ENCODE peak calls at places on chromosomes 2 and 18, in eight cellular contexts. Z is suprapubic skin, T is H1, L is sigmoid colon, P is GM23338, O is Panc1, V is HCT116, R is transverse colon. U is an unnamed sample.

GRCh38 chr2:232482301-232483238 is 5.1 kb downstream of the ECEL1 start:
- DNase-seq in Z (no peak), T (no peak), L (peak), P (no peak), O (no peak), V (no peak), R (no peak), U (no peak)

GRCh38 chr2:156319811-156320490 is 12.6 kb downstream of the NR4A2 start:
- DNase-seq in Z (no peak), T (no peak), L (peak), P (peak), O (no peak), V (no peak), R (peak), U (no peak)

GRCh38 chr2:854460-854859 is 96.2 kb upstream of the SNTG2 start:
- DNase-seq in Z (no peak), T (no peak), L (no peak), P (peak), O (peak), V (peak), R (peak), U (peak)

GRCh38 chr2:173963323-173963816 is 1.8 kb downstream of the SP3 start:
- DNase-seq in Z (peak), T (no peak), L (peak), P (peak), O (no peak), V (no peak), R (peak), U (peak)

GRCh38 chr18:6058941-6059340 is 163.6 kb upstream of the TMEM200C start:
- DNase-seq in Z (no peak), T (no peak), L (no peak), P (peak), O (no peak), V (no peak), R (no peak), U (no peak)

GRCh38 chr18:74773171-74773624 is 175.5 kb downstream of the ZNF407 start:
- DNase-seq in Z (no peak), T (no peak), L (no peak), P (no peak), O (no peak), V (no peak), R (no peak), U (no peak)

GRCh38 chr2:37189452-37190153 is 1.1 kb upstream of the SULT6B1 start:
- DNase-seq in Z (no peak), T (peak), L (no peak), P (peak), O (peak), V (peak), R (no peak), U (no peak)

GRCh38 chr2:171407030-171407707 is 26.6 kb downstream of the METTL8 start:
- DNase-seq in Z (no peak), T (no peak), L (no peak), P (no peak), O (no peak), V (no peak), R (no peak), U (no peak)

GRCh38 chr2:124810132-124810531 is 785.0 kb downstream of the CNTNAP5 start:
- DNase-seq in Z (no peak), T (peak), L (no peak), P (peak), O (no peak), V (no peak), R (peak), U (no peak)

GRCh38 chr2:53787255-53787910 is 539 bp downstream of the ERLEC1 start:
- DNase-seq in Z (peak), T (no peak), L (no peak), P (peak), O (no peak), V (no peak), R (no peak), U (no peak)

GRCh38 chr2:46147626-46148368 is 149.4 kb upstream of the EPAS1 start:
- DNase-seq in Z (peak), T (no peak), L (peak), P (no peak), O (no peak), V (no peak), R (no peak), U (no peak)

GRCh38 chr18:23189768-23190661 is 54.7 kb downstream of the CABLES1 start:
- DNase-seq in Z (no peak), T (no peak), L (no peak), P (no peak), O (no peak), V (no peak), R (no peak), U (no peak)

GRCh38 chr2:145027073-145027459 is 507.1 kb upstream of the ZEB2 start:
- DNase-seq in Z (no peak), T (no peak), L (no peak), P (no peak), O (no peak), V (no peak), R (no peak), U (no peak)

GRCh38 chr2:9753665-9754531 is 89.4 kb upstream of the TAF1B start:
- DNase-seq in Z (no peak), T (no peak), L (no peak), P (no peak), O (no peak), V (no peak), R (peak), U (no peak)

GRCh38 chr2:66509326-66509811 is 74.4 kb downstream of the MEIS1 start:
- DNase-seq in Z (no peak), T (no peak), L (no peak), P (peak), O (no peak), V (no peak), R (no peak), U (no peak)

GRCh38 chr18:55092166-55092565 is 132.9 kb upstream of the CCDC68 start:
- DNase-seq in Z (no peak), T (no peak), L (no peak), P (no peak), O (no peak), V (no peak), R (no peak), U (no peak)

GRCh38 chr2:241802806-241803318 is 6.1 kb upstream of the NEU4 start:
- DNase-seq in Z (no peak), T (no peak), L (peak), P (no peak), O (no peak), V (no peak), R (no peak), U (peak)

GRCh38 chr2:128304715-128305554 is 13.7 kb downstream of the HS6ST1 start:
- DNase-seq in Z (no peak), T (no peak), L (peak), P (peak), O (no peak), V (peak), R (peak), U (no peak)

GRCh38 chr2:96867756-96868554 is 1.9 kb downstream of the SEMA4C start:
- DNase-seq in Z (no peak), T (no peak), L (peak), P (no peak), O (no peak), V (no peak), R (no peak), U (no peak)

GRCh38 chr18:76466410-76466991 is 28.5 kb downstream of the ZNF516 start:
- DNase-seq in Z (peak), T (no peak), L (peak), P (no peak), O (no peak), V (no peak), R (no peak), U (no peak)

GRCh38 chr2:31219131-31219969 is 2.0 kb upstream of the CAPN14 start:
- DNase-seq in Z (no peak), T (no peak), L (no peak), P (no peak), O (no peak), V (no peak), R (no peak), U (no peak)

GRCh38 chr2:70141754-70142589 is 48.8 kb downstream of the C2orf42 start:
- DNase-seq in Z (peak), T (no peak), L (no peak), P (peak), O (no peak), V (peak), R (no peak), U (no peak)
- TF ChIP-seq POLR2AphosphoS5 in Z (no peak), T (peak), L (no peak), P (peak), O (peak), V (peak), R (peak), U (peak)

GRCh38 chr18:31891566-31891965 is 51.4 kb downstream of the TRAPPC8 start:
- DNase-seq in Z (no peak), T (no peak), L (no peak), P (no peak), O (no peak), V (no peak), R (no peak), U (no peak)
- TF ChIP-seq POLR2AphosphoS5 in Z (no peak), T (no peak), L (no peak), P (no peak), O (no peak), V (no peak), R (no peak), U (no peak)

GRCh38 chr2:195513119-195513518 is 143.9 kb upstream of the SLC39A10 start:
- DNase-seq in Z (no peak), T (no peak), L (no peak), P (no peak), O (no peak), V (no peak), R (no peak), U (no peak)
- TF ChIP-seq POLR2AphosphoS5 in Z (no peak), T (no peak), L (no peak), P (no peak), O (no peak), V (no peak), R (no peak), U (no peak)

GRCh38 chr2:188293601-188294482 is 2.2 kb downstream of the GULP1 start:
- DNase-seq in Z (peak), T (no peak), L (peak), P (no peak), O (peak), V (peak), R (peak), U (no peak)
- TF ChIP-seq POLR2AphosphoS5 in Z (no peak), T (no peak), L (no peak), P (no peak), O (peak), V (peak), R (no peak), U (no peak)

GRCh38 chr2:27039871-27040270 is 7.1 kb downstream of the TMEM214 start:
- DNase-seq in Z (no peak), T (no peak), L (no peak), P (no peak), O (no peak), V (no peak), R (no peak), U (no peak)

GRCh38 chr2:27041708-27042107 is 8.9 kb downstream of the TMEM214 start:
- DNase-seq in Z (no peak), T (no peak), L (no peak), P (no peak), O (no peak), V (no peak), R (no peak), U (no peak)

GRCh38 chr2:27039426-27039825 is 6.7 kb downstream of the TMEM214 start:
- DNase-seq in Z (no peak), T (no peak), L (no peak), P (no peak), O (no peak), V (no peak), R (no peak), U (no peak)

GRCh38 chr2:27038631-27039339 is 6.0 kb downstream of the TMEM214 start:
- DNase-seq in Z (no peak), T (no peak), L (no peak), P (no peak), O (no peak), V (no peak), R (no peak), U (no peak)

DNA sequence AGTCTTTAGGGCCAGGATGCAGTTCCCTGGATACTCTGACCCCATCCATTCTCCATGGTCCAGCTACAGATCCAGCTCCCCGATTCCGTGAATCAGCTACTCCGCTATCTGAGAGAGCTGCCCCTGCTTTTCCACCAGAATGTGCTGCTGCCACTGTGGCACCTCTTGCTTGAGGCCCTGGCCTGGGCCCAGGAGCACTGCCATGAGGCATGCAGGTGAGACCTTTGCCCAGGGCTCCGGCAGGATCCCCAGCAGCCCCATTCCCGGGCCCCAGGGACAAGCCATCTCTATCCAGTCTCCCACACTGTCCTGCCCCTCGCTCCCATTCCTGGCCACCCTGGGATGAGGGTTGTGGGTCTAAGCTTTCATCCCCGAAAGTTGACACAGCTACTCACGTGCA is 7.5 kb downstream of the TMEM214 start:
- DNase-seq in Z (no peak), T (no peak), L (no peak), P (no peak), O (no peak), V (no peak), R (no peak), U (no peak)
- TF ChIP-seq POLR2AphosphoS5 in Z (no peak), T (no peak), L (no peak), P (no peak), O (no peak), V (no peak), R (no peak), U (no peak)

DNA sequence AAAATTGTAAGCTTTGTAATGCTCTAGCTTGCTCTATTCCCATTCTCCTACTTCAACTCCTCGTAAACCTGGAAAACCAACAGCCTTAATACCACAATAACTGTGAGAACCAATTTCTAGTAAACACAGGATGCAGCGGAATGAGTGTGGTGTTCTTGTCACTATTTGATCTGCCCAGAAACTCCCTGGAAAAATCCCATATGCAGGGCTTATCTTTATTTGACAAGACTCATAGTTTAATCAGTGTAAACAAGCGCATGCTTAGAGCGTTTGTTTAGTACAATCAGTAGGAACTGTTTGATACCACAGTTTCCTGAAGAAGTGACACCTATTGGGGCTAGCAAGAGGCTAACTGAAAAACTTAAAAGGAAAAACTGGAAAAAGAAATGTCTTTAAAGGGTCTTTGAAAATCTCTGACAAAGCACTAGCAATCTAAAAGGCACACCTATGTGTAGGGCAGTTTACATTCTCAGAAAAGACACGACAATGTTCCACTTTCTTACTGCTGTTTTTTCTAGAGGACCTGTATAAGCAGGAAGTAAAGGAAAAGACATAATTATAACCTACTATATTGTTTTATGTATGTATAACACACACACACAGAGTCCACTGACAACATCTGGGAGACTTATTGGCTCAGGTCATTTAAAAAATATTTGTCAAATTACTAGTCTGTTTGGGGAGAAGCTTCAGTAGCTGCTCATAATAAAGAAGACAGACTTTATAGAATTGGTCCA is 241.4 kb upstream of the KLHL14 start:
- DNase-seq in Z (no peak), T (no peak), L (no peak), P (no peak), O (no peak), V (no peak), R (no peak), U (no peak)
- TF ChIP-seq POLR2AphosphoS5 in Z (no peak), T (no peak), L (no peak), P (no peak), O (peak), V (no peak), R (no peak), U (no peak)

GRCh38 chr18:3248062-3248669 is 565 bp downstream of the MYL12A start:
- DNase-seq in Z (no peak), T (no peak), L (peak), P (peak), O (no peak), V (no peak), R (peak), U (no peak)
- TF ChIP-seq POLR2AphosphoS5 in Z (no peak), T (no peak), L (no peak), P (no peak), O (no peak), V (no peak), R (no peak), U (peak)

DNA sequence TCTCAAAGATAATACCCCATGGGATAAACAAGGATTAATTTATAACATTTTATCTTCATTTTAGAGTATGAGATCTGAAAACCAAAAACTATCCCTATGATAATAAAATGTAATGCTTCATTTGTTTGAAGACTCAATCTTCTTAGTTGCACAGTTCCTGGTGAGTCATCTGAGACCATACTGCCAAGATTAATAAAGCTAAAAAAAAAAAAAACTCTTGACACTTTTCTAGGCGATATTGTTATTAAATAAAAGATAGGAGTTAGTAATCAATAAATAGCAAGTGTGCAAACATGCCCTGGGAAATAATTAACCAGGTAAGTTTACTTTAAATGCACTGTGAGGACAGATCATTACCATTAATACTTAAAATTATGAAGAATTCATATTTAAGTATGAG is 83.9 kb downstream of the RPE start:
- DNase-seq in Z (no peak), T (no peak), L (no peak), P (no peak), O (no peak), V (no peak), R (no peak), U (no peak)
- TF ChIP-seq POLR2AphosphoS5 in Z (no peak), T (no peak), L (no peak), P (no peak), O (no peak), V (no peak), R (no peak), U (no peak)

U was measured in GM12891.